ENCODE peak calls at places on chromosomes 4 and X, in five cellular contexts. Q is AG09309; V is naive thymus-derived CD4-positive, alpha-beta T cell; X is foreskin fibroblast; C is amniotic epithelial cell. B is an unnamed sample.
A peak's percentile ranks its signal among the peaks of the same experiment; 100 is the strongest.

GRCh38 chrX:63713510-63713909 is 71.5 kb downstream of the ARHGEF9 start:
- DNase-seq in Q (no peak), C (peak; percentile 6), V (no peak), X (no peak), B (no peak)

GRCh38 chr4:30770049-30770549 is 49.9 kb downstream of the PCDH7 start:
- DNase-seq in V (no peak), Q (peak; percentile 55), C (peak; percentile 90), X (peak; percentile 4), B (no peak)

GRCh38 chr4:173264245-173264959 is 69.8 kb downstream of the HMGB2 start:
- DNase-seq in V (peak; percentile 24), Q (no peak), X (peak; percentile 70), C (peak; percentile 40), B (no peak)

GRCh38 chrX:129957241-129958099 is 25.0 kb upstream of the BCORL1 start:
- DNase-seq in V (peak; percentile 8), C (peak; percentile 49), X (no peak), Q (no peak), B (no peak)

GRCh38 chr4:183906736-183907651 is 1.9 kb downstream of the STOX2 start:
- DNase-seq in C (no peak), Q (no peak), V (no peak), X (no peak), B (no peak)

GRCh38 chr4:107380836-107381438 is 339.1 kb downstream of the PAPSS1 start:
- DNase-seq in Q (no peak), X (peak; percentile 32), V (no peak), C (no peak), B (no peak)

GRCh38 chr4:55321707-55322264 is 24.3 kb upstream of the SRD5A3 start:
- DNase-seq in C (peak; percentile 79), V (peak; percentile 17), X (peak; percentile 58), Q (peak; percentile 55), B (peak; percentile 64)

GRCh38 chrX:16573781-16574180 is 76.2 kb upstream of the S100G start:
- DNase-seq in C (peak; percentile 29), Q (peak; percentile 8), V (no peak), X (peak; percentile 41), B (no peak)

GRCh38 chrX:120358687-120359086 is 3.2 kb upstream of the ATP1B4 start:
- DNase-seq in Q (peak; percentile 5), V (no peak), C (no peak), X (no peak), B (peak; percentile 8)

GRCh38 chr4:67928547-67928946 is 34.7 kb downstream of the TMPRSS11A start:
- DNase-seq in C (peak; percentile 21), Q (no peak), V (no peak), X (no peak), B (no peak)

GRCh38 chrX:134670241-134670811 is 12.1 kb upstream of the PLAC1 start:
- DNase-seq in C (peak; percentile 67), Q (no peak), V (no peak), X (peak; percentile 49), B (peak; percentile 95)

GRCh38 chrX:150017868-150018267 is 79.6 kb upstream of the EOLA2 start:
- DNase-seq in V (no peak), Q (no peak), X (no peak), C (no peak), B (no peak)

GRCh38 chr4:1234811-1235292 is 14.1 kb downstream of the CTBP1 start:
- DNase-seq in V (no peak), Q (no peak), C (no peak), X (no peak), B (no peak)

GRCh38 chr4:2537011-2537830 is 774 bp downstream of the FAM193A start:
- DNase-seq in Q (no peak), X (peak; percentile 19), V (peak; percentile 44), C (peak; percentile 28), B (no peak)

GRCh38 chr4:88811904-88812303 is 114.3 kb upstream of the NAP1L5 start:
- DNase-seq in C (no peak), X (no peak), Q (no peak), V (no peak), B (no peak)

GRCh38 chrX:153633048-153633447 is 14.0 kb upstream of the DUSP9 start:
- DNase-seq in X (no peak), V (no peak), Q (no peak), C (no peak), B (no peak)

GRCh38 chr4:72997409-72997808 is 72.1 kb downstream of the COX18 start:
- DNase-seq in V (no peak), Q (no peak), C (peak; percentile 49), X (no peak), B (no peak)

GRCh38 chr4:130478406-130478805 is 1382.5 kb downstream of the C4orf33 start:
- DNase-seq in V (no peak), Q (no peak), C (peak; percentile 84), X (peak; percentile 65), B (no peak)

GRCh38 chr4:88718098-88718497 is 20.5 kb upstream of the NAP1L5 start:
- DNase-seq in X (no peak), V (no peak), Q (no peak), C (no peak), B (no peak)

GRCh38 chr4:53010320-53010719 is 148.2 kb downstream of the RASL11B start:
- DNase-seq in X (peak; percentile 43), Q (no peak), V (no peak), C (peak; percentile 95), B (no peak)

GRCh38 chrX:134669378-134670098 is 11.3 kb upstream of the PLAC1 start:
- DNase-seq in C (peak; percentile 88), V (no peak), X (peak; percentile 90), Q (peak; percentile 63), B (peak; percentile 88)

GRCh38 chr4:1869530-1870327 is 1.5 kb upstream of the NSD2 start:
- DNase-seq in X (no peak), V (no peak), Q (no peak), C (no peak), B (no peak)

GRCh38 chr4:1310796-1311715 is 21.4 kb downstream of the MAEA start:
- DNase-seq in Q (no peak), C (no peak), X (no peak), V (no peak), B (no peak)

GRCh38 chr4:179855471-179855870 is 2387.7 kb upstream of the TENM3 start:
- DNase-seq in X (no peak), V (no peak), C (no peak), Q (no peak), B (no peak)

GRCh38 chr4:52635560-52635959 is 23.5 kb downstream of the USP46 start:
- DNase-seq in Q (no peak), X (no peak), V (no peak), C (no peak), B (no peak)

GRCh38 chr4:14096406-14096965 is 469.0 kb upstream of the BOD1L1 start:
- DNase-seq in C (no peak), Q (peak; percentile 70), X (peak; percentile 43), V (no peak), B (no peak)

GRCh38 chrX:30039768-30040167 is 175.6 kb upstream of the MAGEB2 start:
- DNase-seq in X (no peak), C (peak; percentile 77), Q (no peak), V (no peak), B (peak; percentile 35)